ENCODE peak calls at places on chromosomes 3 and 15, in seven cellular contexts. N is HFFc6, P is cardiac muscle cell, U is neural progenitor cell, J is foreskin fibroblast, O is mucosa of descending colon, L is Calu3. A is an unnamed sample.

GRCh38 chr3:124791639-124792111 is 61.4 kb downstream of the UMPS start:
- DNase-seq in N (peak; percentile 94), P (peak; percentile 92), U (no peak), J (peak; percentile 96), O (no peak), L (no peak), A (no peak)

GRCh38 chr3:149077638-149078037 is 8.7 kb downstream of the HLTF start:
- DNase-seq in N (no peak), P (peak; percentile 59), U (no peak), J (peak; percentile 60), O (no peak), L (no peak), A (no peak)

GRCh38 chr3:12288466-12289129 is at the start of gene PPARG:
- DNase-seq in N (no peak), P (peak; percentile 65), U (peak; percentile 68), J (peak; percentile 63), O (peak; percentile 77), L (peak; percentile 72), A (no peak)

GRCh38 chr3:136792931-136793330 is 26.0 kb upstream of the SLC35G2 start:
- DNase-seq in N (no peak), P (no peak), U (no peak), J (no peak), O (no peak), L (no peak), A (no peak)

GRCh38 chr15:46892621-46893160 is 824.6 kb upstream of the SEMA6D start:
- DNase-seq in N (no peak), P (no peak), U (no peak), J (peak; percentile 34), O (no peak), L (no peak), A (no peak)

GRCh38 chr15:42220216-42220615 is 12.1 kb upstream of the VPS39 start:
- DNase-seq in N (no peak), P (no peak), U (no peak), J (no peak), O (no peak), L (no peak), A (no peak)

GRCh38 chr3:45064512-45065372 is 38.6 kb downstream of the CLEC3B start:
- DNase-seq in N (peak; percentile 94), P (peak; percentile 88), U (no peak), J (peak; percentile 78), O (no peak), L (no peak), A (no peak)

GRCh38 chr3:66702126-66702525 is 201.3 kb upstream of the LRIG1 start:
- DNase-seq in N (no peak), P (no peak), U (no peak), J (no peak), O (no peak), L (no peak), A (no peak)

GRCh38 chr3:155919728-155920127 is 49.3 kb downstream of the GMPS start:
- DNase-seq in N (no peak), P (no peak), U (no peak), J (no peak), O (no peak), L (no peak), A (no peak)

GRCh38 chr3:178847170-178847569 is 224.4 kb downstream of the ZMAT3 start:
- DNase-seq in N (peak; percentile 30), P (peak; percentile 6), U (no peak), J (peak; percentile 56), O (no peak), L (no peak), A (no peak)

GRCh38 chr3:5226783-5227182 is 39.3 kb downstream of the EDEM1 start:
- DNase-seq in N (peak; percentile 40), P (peak; percentile 58), U (no peak), J (peak; percentile 50), O (no peak), L (no peak), A (no peak)

GRCh38 chr3:190326930-190327329 is 4.7 kb upstream of the CLDN1 start:
- DNase-seq in N (no peak), P (peak; percentile 76), U (no peak), J (peak; percentile 80), O (no peak), L (no peak), A (no peak)

GRCh38 chr3:172626241-172626640 is 84.6 kb downstream of the NCEH1 start:
- DNase-seq in N (peak; percentile 62), P (peak; percentile 75), U (no peak), J (peak; percentile 73), O (no peak), L (no peak), A (no peak)

GRCh38 chr15:38129531-38130199 is 123.0 kb upstream of the SPRED1 start:
- DNase-seq in N (peak; percentile 99), P (peak; percentile 100), U (peak; percentile 50), J (peak; percentile 100), O (peak; percentile 35), L (no peak), A (no peak)

GRCh38 chr15:60006203-60006782 is 2.2 kb downstream of the FOXB1 start:
- DNase-seq in N (no peak), P (peak; percentile 30), U (peak; percentile 95), J (peak; percentile 45), O (peak; percentile 57), L (peak; percentile 79), A (no peak)

GRCh38 chr3:11953778-11954177 is 50.4 kb upstream of the SYN2 start:
- DNase-seq in N (no peak), P (no peak), U (no peak), J (no peak), O (no peak), L (no peak), A (no peak)

GRCh38 chr3:79844176-79844575 is 76.4 kb upstream of the ROBO1 start:
- DNase-seq in N (no peak), P (no peak), U (no peak), J (no peak), O (no peak), L (no peak), A (no peak)

GRCh38 chr15:65044724-65045481 is at the start of gene SLC51B:
- DNase-seq in N (no peak), P (no peak), U (no peak), J (peak; percentile 69), O (peak; percentile 74), L (peak; percentile 31), A (no peak)

GRCh38 chr3:185537369-185537970 is 14.9 kb downstream of the LIPH start:
- DNase-seq in N (peak; percentile 62), P (peak; percentile 91), U (no peak), J (peak; percentile 78), O (peak; percentile 51), L (peak; percentile 92), A (no peak)

GRCh38 chr15:92394327-92395175 is 870 bp downstream of the ST8SIA2 start:
- DNase-seq in N (no peak), P (no peak), U (peak; percentile 74), J (no peak), O (no peak), L (no peak), A (no peak)

GRCh38 chr3:187742351-187743171 is 2.7 kb downstream of the BCL6 start:
- DNase-seq in N (peak; percentile 32), P (peak; percentile 48), U (no peak), J (peak; percentile 60), O (peak; percentile 37), L (no peak), A (no peak)

GRCh38 chr3:52429031-52429430 is 15.9 kb downstream of the SEMA3G start:
- DNase-seq in N (no peak), P (no peak), U (no peak), J (no peak), O (no peak), L (no peak), A (peak; percentile 18)

GRCh38 chr3:71446260-71446659 is 137.3 kb downstream of the FOXP1 start:
- DNase-seq in N (no peak), P (no peak), U (no peak), J (no peak), O (no peak), L (no peak), A (no peak)

GRCh38 chr3:108289159-108289558 is 7.2 kb upstream of the HHLA2 start:
- DNase-seq in N (no peak), P (no peak), U (no peak), J (no peak), O (no peak), L (no peak), A (no peak)

GRCh38 chr3:12155833-12156232 is 2.9 kb downstream of the TIMP4 start:
- DNase-seq in N (peak; percentile 78), P (peak; percentile 84), U (no peak), J (peak; percentile 85), O (no peak), L (peak; percentile 41), A (no peak)

GRCh38 chr3:103308921-103309320 is 874.1 kb downstream of the ZPLD1 start:
- DNase-seq in N (no peak), P (no peak), U (peak; percentile 36), J (no peak), O (no peak), L (peak; percentile 1), A (no peak)
- TF ChIP-seq CTCF in N (no peak), P (no peak), U (peak; percentile 55), J (no peak), O (no peak), L (peak; percentile 25), A (no peak)

DNA sequence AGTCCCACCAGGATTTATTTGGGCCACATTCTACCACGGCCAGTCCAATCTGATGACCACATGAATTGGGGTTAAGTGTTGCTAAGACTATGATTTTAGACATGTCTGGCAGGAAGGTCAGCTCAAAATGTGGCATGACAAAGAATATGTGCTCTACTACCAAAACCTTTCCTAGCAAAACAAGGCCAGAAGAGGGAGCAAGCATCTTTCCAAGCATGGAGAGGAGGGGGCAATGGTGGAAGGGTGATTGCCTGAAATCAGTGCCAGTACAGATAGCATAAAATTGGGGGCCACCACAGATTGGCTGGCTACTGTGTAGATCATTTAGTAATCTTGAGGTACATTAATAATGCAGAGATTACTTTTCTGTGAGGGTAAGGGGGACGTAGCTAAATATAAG is 43.2 kb downstream of the TMEM39A start:
- DNase-seq in N (no peak), P (no peak), U (peak; percentile 29), J (no peak), O (no peak), L (no peak), A (no peak)
- TF ChIP-seq CTCF in N (peak; percentile 25), P (peak; percentile 6), U (peak; percentile 47), J (no peak), O (no peak), L (no peak), A (peak; percentile 52)

DNA sequence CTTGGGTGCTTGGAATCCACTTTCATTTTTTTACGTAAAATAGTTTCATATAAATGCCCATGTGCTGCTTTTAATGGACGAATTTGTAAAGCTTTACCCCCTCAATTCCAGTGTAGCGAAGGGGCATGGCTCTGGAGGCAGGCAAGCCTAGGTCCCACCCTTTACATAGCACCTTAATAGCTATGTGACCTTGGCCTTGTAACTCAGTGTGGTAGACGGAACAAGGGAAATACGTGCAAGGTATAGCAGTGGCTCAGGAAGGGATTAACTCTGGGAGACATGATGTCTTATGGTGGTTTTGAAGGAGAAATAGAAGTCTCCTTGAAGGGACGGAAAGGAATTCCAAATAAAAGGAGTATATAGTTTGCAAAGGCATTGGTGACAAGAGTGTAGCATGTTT is 1.4 kb downstream of the SEC61A1 start:
- DNase-seq in N (no peak), P (no peak), U (no peak), J (peak; percentile 10), O (no peak), L (no peak), A (no peak)
- TF ChIP-seq CTCF in N (no peak), P (no peak), U (no peak), J (no peak), O (no peak), L (no peak), A (no peak)

GRCh38 chr3:53812434-53812833 is 33.8 kb downstream of the CHDH start:
- DNase-seq in N (no peak), P (no peak), U (peak; percentile 32), J (no peak), O (no peak), L (no peak), A (no peak)
- TF ChIP-seq CTCF in N (peak; percentile 32), P (peak; percentile 2), U (peak; percentile 7), J (no peak), O (no peak), L (no peak), A (no peak)